ENCODE peak calls at places on chromosome 4, in eight cellular contexts. One of them, this sample, is unnamed.

GRCh38 chr4:159105761-159106243 is 2.9 kb downstream of the RAPGEF2 start:
- DNase-seq in psoas muscle: no peak
- DNase-seq in breast epithelium: no peak
- DNase-seq in glutamatergic neuron: no peak
- DNase-seq in tibial artery: no peak
- DNase-seq in neural crest cell: no peak
- DNase-seq in fibroblast of pulmonary artery: peak; percentile 43
- DNase-seq in WTC11: no peak
- DNase-seq in this sample: no peak

GRCh38 chr4:41232406-41232805 is 18.1 kb upstream of the APBB2 start:
- DNase-seq in breast epithelium: no peak
- DNase-seq in psoas muscle: no peak
- DNase-seq in fibroblast of pulmonary artery: no peak
- DNase-seq in WTC11: no peak
- DNase-seq in tibial artery: no peak
- DNase-seq in neural crest cell: no peak
- DNase-seq in glutamatergic neuron: no peak
- DNase-seq in this sample: no peak

GRCh38 chr4:145756244-145756643 is 76.3 kb downstream of the C4orf51 start:
- DNase-seq in tibial artery: no peak
- DNase-seq in psoas muscle: no peak
- DNase-seq in glutamatergic neuron: no peak
- DNase-seq in fibroblast of pulmonary artery: no peak
- DNase-seq in breast epithelium: no peak
- DNase-seq in WTC11: no peak
- DNase-seq in neural crest cell: no peak
- DNase-seq in this sample: no peak

GRCh38 chr4:6561706-6562371 is 13.2 kb upstream of the MAN2B2 start:
- DNase-seq in fibroblast of pulmonary artery: no peak
- DNase-seq in tibial artery: no peak
- DNase-seq in neural crest cell: no peak
- DNase-seq in breast epithelium: no peak
- DNase-seq in glutamatergic neuron: no peak
- DNase-seq in WTC11: no peak
- DNase-seq in psoas muscle: no peak
- DNase-seq in this sample: no peak

GRCh38 chr4:184750926-184751584 is 17.2 kb upstream of the CENPU start:
- DNase-seq in WTC11: no peak
- DNase-seq in fibroblast of pulmonary artery: peak; percentile 39
- DNase-seq in neural crest cell: no peak
- DNase-seq in breast epithelium: no peak
- DNase-seq in psoas muscle: no peak
- DNase-seq in tibial artery: no peak
- DNase-seq in glutamatergic neuron: no peak
- DNase-seq in this sample: no peak

GRCh38 chr4:119314356-119314755 is 7.6 kb downstream of the FABP2 start:
- DNase-seq in neural crest cell: no peak
- DNase-seq in tibial artery: no peak
- DNase-seq in WTC11: no peak
- DNase-seq in breast epithelium: no peak
- DNase-seq in glutamatergic neuron: no peak
- DNase-seq in psoas muscle: no peak
- DNase-seq in fibroblast of pulmonary artery: peak; percentile 67
- DNase-seq in this sample: no peak

GRCh38 chr4:15691346-15692140 is 9.9 kb downstream of the FAM200B start:
- DNase-seq in tibial artery: no peak
- DNase-seq in fibroblast of pulmonary artery: peak; percentile 66
- DNase-seq in WTC11: no peak
- DNase-seq in neural crest cell: no peak
- DNase-seq in psoas muscle: no peak
- DNase-seq in breast epithelium: no peak
- DNase-seq in glutamatergic neuron: no peak
- DNase-seq in this sample: no peak

GRCh38 chr4:175405961-175406360 is 406.1 kb downstream of the GPM6A start:
- DNase-seq in breast epithelium: no peak
- DNase-seq in neural crest cell: no peak
- DNase-seq in tibial artery: no peak
- DNase-seq in psoas muscle: no peak
- DNase-seq in fibroblast of pulmonary artery: no peak
- DNase-seq in WTC11: no peak
- DNase-seq in glutamatergic neuron: no peak
- DNase-seq in this sample: no peak

GRCh38 chr4:82373816-82374740 is at the start of gene HNRNPD:
- DNase-seq in psoas muscle: peak; percentile 98
- DNase-seq in tibial artery: peak; percentile 99
- DNase-seq in neural crest cell: peak; percentile 94
- DNase-seq in fibroblast of pulmonary artery: peak; percentile 100
- DNase-seq in WTC11: peak; percentile 97
- DNase-seq in glutamatergic neuron: peak; percentile 99
- DNase-seq in breast epithelium: peak; percentile 98
- DNase-seq in this sample: peak; percentile 94
- TF ChIP-seq CTCF in psoas muscle: no peak
- TF ChIP-seq CTCF in tibial artery: peak; percentile 7
- TF ChIP-seq CTCF in neural crest cell: no peak
- TF ChIP-seq CTCF in fibroblast of pulmonary artery: no peak
- TF ChIP-seq CTCF in WTC11: no peak
- TF ChIP-seq CTCF in glutamatergic neuron: no peak
- TF ChIP-seq CTCF in breast epithelium: no peak
- TF ChIP-seq CTCF in this sample: no peak

GRCh38 chr4:153159016-153159415 is 45.2 kb upstream of the TRIM2 start:
- DNase-seq in fibroblast of pulmonary artery: no peak
- DNase-seq in breast epithelium: no peak
- DNase-seq in glutamatergic neuron: no peak
- DNase-seq in psoas muscle: no peak
- DNase-seq in WTC11: no peak
- DNase-seq in neural crest cell: no peak
- DNase-seq in tibial artery: no peak
- DNase-seq in this sample: no peak
- TF ChIP-seq CTCF in fibroblast of pulmonary artery: peak; percentile 16
- TF ChIP-seq CTCF in breast epithelium: no peak
- TF ChIP-seq CTCF in glutamatergic neuron: peak; percentile 20
- TF ChIP-seq CTCF in psoas muscle: no peak
- TF ChIP-seq CTCF in WTC11: no peak
- TF ChIP-seq CTCF in neural crest cell: peak; percentile 43
- TF ChIP-seq CTCF in tibial artery: no peak
- TF ChIP-seq CTCF in this sample: peak; percentile 21

GRCh38 chr4:169485791-169486742 is 126.3 kb downstream of the NEK1 start:
- DNase-seq in tibial artery: no peak
- DNase-seq in glutamatergic neuron: peak; percentile 27
- DNase-seq in psoas muscle: no peak
- DNase-seq in WTC11: no peak
- DNase-seq in neural crest cell: peak; percentile 45
- DNase-seq in breast epithelium: no peak
- DNase-seq in fibroblast of pulmonary artery: peak; percentile 78
- DNase-seq in this sample: no peak

GRCh38 chr4:169485084-169485483 is 127.3 kb downstream of the NEK1 start:
- DNase-seq in neural crest cell: no peak
- DNase-seq in tibial artery: no peak
- DNase-seq in glutamatergic neuron: no peak
- DNase-seq in WTC11: no peak
- DNase-seq in psoas muscle: no peak
- DNase-seq in fibroblast of pulmonary artery: no peak
- DNase-seq in breast epithelium: no peak
- DNase-seq in this sample: no peak

GRCh38 chr4:169484485-169484884 is 127.9 kb downstream of the NEK1 start:
- DNase-seq in breast epithelium: no peak
- DNase-seq in glutamatergic neuron: no peak
- DNase-seq in fibroblast of pulmonary artery: peak; percentile 17
- DNase-seq in psoas muscle: no peak
- DNase-seq in neural crest cell: no peak
- DNase-seq in WTC11: no peak
- DNase-seq in tibial artery: no peak
- DNase-seq in this sample: no peak
- TF ChIP-seq CTCF in breast epithelium: no peak
- TF ChIP-seq CTCF in glutamatergic neuron: no peak
- TF ChIP-seq CTCF in fibroblast of pulmonary artery: peak; percentile 15
- TF ChIP-seq CTCF in psoas muscle: no peak
- TF ChIP-seq CTCF in neural crest cell: peak; percentile 18
- TF ChIP-seq CTCF in WTC11: no peak
- TF ChIP-seq CTCF in tibial artery: no peak
- TF ChIP-seq CTCF in this sample: no peak

GRCh38 chr4:139744232-139744631 is 78.6 kb downstream of the MGST2 start:
- DNase-seq in WTC11: no peak
- DNase-seq in tibial artery: no peak
- DNase-seq in neural crest cell: no peak
- DNase-seq in breast epithelium: no peak
- DNase-seq in fibroblast of pulmonary artery: no peak
- DNase-seq in glutamatergic neuron: no peak
- DNase-seq in psoas muscle: no peak
- DNase-seq in this sample: no peak

GRCh38 chr4:139738846-139739613 is 73.4 kb downstream of the MGST2 start:
- DNase-seq in WTC11: no peak
- DNase-seq in breast epithelium: no peak
- DNase-seq in psoas muscle: no peak
- DNase-seq in fibroblast of pulmonary artery: no peak
- DNase-seq in neural crest cell: no peak
- DNase-seq in tibial artery: no peak
- DNase-seq in glutamatergic neuron: no peak
- DNase-seq in this sample: no peak

GRCh38 chr4:139743027-139743426 is 77.4 kb downstream of the MGST2 start:
- DNase-seq in tibial artery: no peak
- DNase-seq in psoas muscle: no peak
- DNase-seq in WTC11: no peak
- DNase-seq in breast epithelium: no peak
- DNase-seq in glutamatergic neuron: no peak
- DNase-seq in neural crest cell: no peak
- DNase-seq in fibroblast of pulmonary artery: no peak
- DNase-seq in this sample: no peak

GRCh38 chr4:139740121-139740520 is 74.5 kb downstream of the MGST2 start:
- DNase-seq in tibial artery: peak; percentile 76
- DNase-seq in psoas muscle: peak; percentile 57
- DNase-seq in fibroblast of pulmonary artery: no peak
- DNase-seq in WTC11: no peak
- DNase-seq in glutamatergic neuron: no peak
- DNase-seq in neural crest cell: no peak
- DNase-seq in breast epithelium: no peak
- DNase-seq in this sample: no peak

DNA sequence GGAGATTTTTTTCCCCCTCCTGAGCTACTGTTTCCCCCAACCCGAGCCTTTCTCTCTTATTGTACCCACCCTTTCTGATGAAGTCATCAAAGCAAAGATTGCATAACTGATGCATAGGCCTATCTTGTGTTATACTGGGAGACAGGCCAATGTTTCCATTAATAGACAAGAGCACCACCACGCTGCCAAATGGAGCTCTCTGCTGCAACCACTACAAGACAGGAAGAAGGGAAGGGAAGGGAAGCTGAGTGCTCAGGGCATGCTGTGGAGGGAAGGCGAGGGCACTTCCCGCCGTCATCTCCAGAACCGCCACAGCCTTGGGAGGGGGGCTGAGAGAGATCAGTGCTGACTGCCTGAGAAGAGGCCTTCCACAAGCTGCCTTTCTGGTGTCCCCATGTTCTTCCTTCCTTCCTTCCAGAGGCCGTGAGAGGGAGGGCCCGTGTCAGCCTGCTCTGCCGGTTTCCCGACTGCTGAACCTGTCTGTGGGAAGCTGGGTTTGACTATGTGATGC is 75.0 kb downstream of the MGST2 start:
- DNase-seq in fibroblast of pulmonary artery: peak; percentile 97
- DNase-seq in tibial artery: peak; percentile 88
- DNase-seq in breast epithelium: peak; percentile 36
- DNase-seq in WTC11: no peak
- DNase-seq in psoas muscle: peak; percentile 62
- DNase-seq in glutamatergic neuron: no peak
- DNase-seq in neural crest cell: no peak
- DNase-seq in this sample: no peak
- TF ChIP-seq CTCF in fibroblast of pulmonary artery: peak; percentile 48
- TF ChIP-seq CTCF in tibial artery: no peak
- TF ChIP-seq CTCF in breast epithelium: no peak
- TF ChIP-seq CTCF in WTC11: no peak
- TF ChIP-seq CTCF in psoas muscle: peak; percentile 14
- TF ChIP-seq CTCF in glutamatergic neuron: no peak
- TF ChIP-seq CTCF in neural crest cell: no peak
- TF ChIP-seq CTCF in this sample: no peak

DNA sequence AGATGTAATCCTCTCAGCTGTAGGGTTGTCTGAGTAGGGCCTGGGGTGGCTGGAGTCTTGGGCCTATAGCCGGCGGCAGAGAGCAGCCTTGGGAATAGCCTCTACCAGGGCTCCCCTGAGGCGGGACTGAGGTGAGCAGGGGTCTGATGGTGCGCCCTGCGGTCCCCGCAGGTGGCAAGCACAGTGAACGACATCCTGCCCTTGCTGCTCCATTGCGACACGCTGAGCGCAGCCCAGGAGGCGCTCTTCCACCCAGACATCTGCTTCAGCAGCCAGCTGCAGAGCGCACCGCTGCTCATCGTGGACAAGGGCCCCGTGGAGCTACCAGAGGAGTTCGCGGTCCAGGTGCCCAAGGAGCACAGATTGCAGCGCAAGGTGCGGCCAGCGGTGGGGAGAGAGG is 317.0 kb downstream of the ADGRL3 start:
- DNase-seq in breast epithelium: no peak
- DNase-seq in fibroblast of pulmonary artery: no peak
- DNase-seq in neural crest cell: peak; percentile 27
- DNase-seq in glutamatergic neuron: peak; percentile 71
- DNase-seq in tibial artery: no peak
- DNase-seq in WTC11: peak; percentile 83
- DNase-seq in psoas muscle: no peak
- DNase-seq in this sample: peak; percentile 30
- TF ChIP-seq CTCF in breast epithelium: no peak
- TF ChIP-seq CTCF in fibroblast of pulmonary artery: no peak
- TF ChIP-seq CTCF in neural crest cell: peak; percentile 52
- TF ChIP-seq CTCF in glutamatergic neuron: no peak
- TF ChIP-seq CTCF in tibial artery: no peak
- TF ChIP-seq CTCF in WTC11: no peak
- TF ChIP-seq CTCF in psoas muscle: no peak
- TF ChIP-seq CTCF in this sample: no peak

DNA sequence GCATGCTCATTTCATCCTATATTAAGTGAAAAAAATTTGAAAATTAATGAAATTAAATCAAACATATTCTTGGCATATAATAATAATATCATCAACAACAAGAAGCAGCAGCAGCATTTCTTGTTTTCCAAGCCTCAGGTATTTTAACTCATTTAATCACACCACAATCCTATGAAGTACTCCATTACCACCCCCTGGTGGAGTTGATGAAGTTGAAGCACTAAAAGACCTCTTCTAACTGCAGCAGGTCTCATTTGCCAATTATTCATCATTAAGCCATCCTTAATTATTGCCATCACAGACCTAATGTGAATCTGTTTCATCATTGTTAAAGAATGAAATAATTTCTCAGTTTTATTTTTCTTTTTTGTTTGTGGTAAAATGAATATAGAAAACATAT is 801.4 kb upstream of the GRID2 start:
- DNase-seq in WTC11: no peak
- DNase-seq in psoas muscle: no peak
- DNase-seq in glutamatergic neuron: no peak
- DNase-seq in neural crest cell: no peak
- DNase-seq in breast epithelium: no peak
- DNase-seq in tibial artery: no peak
- DNase-seq in fibroblast of pulmonary artery: peak; percentile 44
- DNase-seq in this sample: no peak
- TF ChIP-seq CTCF in WTC11: peak; percentile 20
- TF ChIP-seq CTCF in psoas muscle: no peak
- TF ChIP-seq CTCF in glutamatergic neuron: peak; percentile 38
- TF ChIP-seq CTCF in neural crest cell: peak; percentile 56
- TF ChIP-seq CTCF in breast epithelium: no peak
- TF ChIP-seq CTCF in tibial artery: no peak
- TF ChIP-seq CTCF in fibroblast of pulmonary artery: peak; percentile 35
- TF ChIP-seq CTCF in this sample: no peak